ENCODE peak calls at places on chromosomes 5 and 9, in five cellular contexts. E is K562, S is A549, H is HepG2, D is GM12878. V is an unnamed sample.

GRCh38 chr5:146564036-146564762 is 48.2 kb upstream of the GPR151 start:
- DNase-seq in E (no peak), S (no peak), H (no peak), D (no peak), V (no peak)

GRCh38 chr5:69364414-69364813 is 4.9 kb downstream of the AK6 start:
- DNase-seq in E (peak; percentile 36), S (peak; percentile 63), H (peak; percentile 29), D (no peak), V (no peak)

GRCh38 chr5:65535529-65535987 is 27.4 kb downstream of the CENPK start:
- DNase-seq in E (no peak), S (no peak), H (no peak), D (no peak), V (no peak)

GRCh38 chr9:20320921-20321320 is 301.4 kb downstream of the MLLT3 start:
- DNase-seq in E (no peak), S (no peak), H (no peak), D (no peak), V (no peak)

GRCh38 chr9:37036237-37037136 is 2.4 kb upstream of the PAX5 start:
- DNase-seq in E (no peak), S (no peak), H (no peak), D (no peak), V (no peak)

GRCh38 chr5:155008669-155009068 is 4.9 kb upstream of the KIF4B start:
- DNase-seq in E (no peak), S (no peak), H (peak; percentile 80), D (no peak), V (no peak)

GRCh38 chr9:21357479-21358290 is 7.0 kb upstream of the IFNA6 start:
- DNase-seq in E (no peak), S (no peak), H (no peak), D (peak; percentile 76), V (no peak)

GRCh38 chr5:164708831-164709230 is 1203.4 kb downstream of the MAT2B start:
- DNase-seq in E (no peak), S (no peak), H (no peak), D (no peak), V (no peak)

GRCh38 chr9:20280330-20280729 is 342.0 kb downstream of the MLLT3 start:
- DNase-seq in E (no peak), S (no peak), H (no peak), D (no peak), V (no peak)

GRCh38 chr5:167294861-167295685 is 996.4 kb upstream of the WWC1 start:
- DNase-seq in E (no peak), S (peak; percentile 71), H (no peak), D (no peak), V (no peak)

GRCh38 chr5:66854429-66854828 is 258.2 kb downstream of the MAST4 start:
- DNase-seq in E (no peak), S (no peak), H (no peak), D (no peak), V (no peak)

GRCh38 chr9:71681104-71681707 is 87.1 kb downstream of the CEMIP2 start:
- DNase-seq in E (no peak), S (no peak), H (no peak), D (no peak), V (no peak)

GRCh38 chr9:61667559-61668121 is 477.8 kb downstream of the SPATA31A7 start:
- DNase-seq in E (no peak), S (no peak), H (no peak), D (no peak), V (no peak)

GRCh38 chr9:136376457-136376856 is 3.0 kb upstream of the CARD9 start:
- DNase-seq in E (no peak), S (no peak), H (no peak), D (no peak), V (no peak)

GRCh38 chr5:81789033-81789432 is 38.1 kb upstream of the SSBP2 start:
- DNase-seq in E (peak; percentile 22), S (no peak), H (no peak), D (no peak), V (no peak)

GRCh38 chr5:178612299-178612698 is 14.6 kb downstream of the CLK4 start:
- DNase-seq in E (no peak), S (no peak), H (no peak), D (no peak), V (no peak)

GRCh38 chr5:893711-894110 is 1.0 kb downstream of the TRIP13 start:
- DNase-seq in E (no peak), S (no peak), H (no peak), D (no peak), V (no peak)

DNA sequence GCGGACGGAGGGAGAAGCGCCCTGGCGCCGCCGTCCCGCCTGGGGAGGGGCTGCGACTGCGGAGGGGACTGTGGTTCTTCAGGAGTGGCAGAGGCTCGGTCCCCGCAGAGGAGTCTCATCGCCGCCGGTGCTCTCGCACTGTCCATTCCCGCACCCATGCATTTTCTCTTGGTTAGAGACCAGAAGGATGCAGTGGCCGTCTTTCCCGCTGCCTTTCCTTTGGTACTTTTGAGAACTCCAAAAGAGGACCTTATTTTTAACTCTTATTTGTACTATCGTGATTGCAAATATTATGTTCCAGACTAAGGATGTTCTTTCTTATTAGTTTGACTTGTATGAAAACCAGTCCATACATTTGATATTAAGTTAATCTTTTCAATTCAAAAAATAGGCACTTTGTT is 611 bp downstream of the ZFYVE16 start:
- DNase-seq in E (peak; percentile 80), S (peak; percentile 67), H (peak; percentile 68), D (no peak), V (peak; percentile 21)
- TF ChIP-seq HDAC2 in E (no peak), S (no peak), H (no peak), D (no peak), V (no peak)

GRCh38 chr9:87323933-87324332 is 173.7 kb upstream of the DAPK1 start:
- DNase-seq in E (no peak), S (no peak), H (no peak), D (no peak), V (no peak)

GRCh38 chr9:87320485-87320884 is 177.2 kb upstream of the DAPK1 start:
- DNase-seq in E (no peak), S (no peak), H (no peak), D (no peak), V (no peak)

GRCh38 chr9:87322840-87323635 is 174.6 kb upstream of the DAPK1 start:
- DNase-seq in E (no peak), S (no peak), H (no peak), D (no peak), V (no peak)

GRCh38 chr9:87327567-87328125 is 170.0 kb upstream of the DAPK1 start:
- DNase-seq in E (no peak), S (no peak), H (no peak), D (no peak), V (no peak)

DNA sequence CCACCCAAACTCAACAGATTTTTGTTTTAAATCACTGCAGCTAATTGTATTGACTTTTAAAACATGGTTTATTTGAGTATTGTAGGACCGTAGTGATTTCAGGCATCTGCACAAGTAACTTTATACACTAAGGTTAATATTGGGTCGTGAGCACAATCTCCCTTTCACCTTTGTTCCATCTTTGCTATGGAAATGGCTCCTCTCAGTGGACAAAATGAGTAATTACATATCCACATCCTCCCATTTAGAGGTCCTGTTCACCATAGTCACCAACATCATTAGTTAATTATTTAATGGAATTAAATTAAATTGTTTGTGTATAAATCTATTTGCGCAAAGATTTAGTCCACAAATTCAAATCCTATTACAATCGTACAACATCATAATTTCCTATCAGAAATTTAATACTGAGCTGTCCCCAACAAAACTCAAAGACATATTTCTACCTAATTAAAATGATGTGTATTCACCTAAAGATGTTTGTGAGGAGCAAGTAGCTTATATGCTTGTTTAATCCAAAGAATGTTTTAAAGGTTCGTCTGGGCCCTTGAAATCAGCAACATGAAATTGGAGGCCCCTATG is 173.0 kb upstream of the DAPK1 start:
- DNase-seq in E (peak; percentile 44), S (peak; percentile 31), H (peak; percentile 50), D (peak; percentile 5), V (no peak)
- TF ChIP-seq HDAC2 in E (no peak), S (no peak), H (no peak), D (no peak), V (no peak)

GRCh38 chr5:30194595-30194994 is 998.9 kb upstream of the CDH6 start:
- DNase-seq in E (no peak), S (no peak), H (no peak), D (no peak), V (no peak)

DNA sequence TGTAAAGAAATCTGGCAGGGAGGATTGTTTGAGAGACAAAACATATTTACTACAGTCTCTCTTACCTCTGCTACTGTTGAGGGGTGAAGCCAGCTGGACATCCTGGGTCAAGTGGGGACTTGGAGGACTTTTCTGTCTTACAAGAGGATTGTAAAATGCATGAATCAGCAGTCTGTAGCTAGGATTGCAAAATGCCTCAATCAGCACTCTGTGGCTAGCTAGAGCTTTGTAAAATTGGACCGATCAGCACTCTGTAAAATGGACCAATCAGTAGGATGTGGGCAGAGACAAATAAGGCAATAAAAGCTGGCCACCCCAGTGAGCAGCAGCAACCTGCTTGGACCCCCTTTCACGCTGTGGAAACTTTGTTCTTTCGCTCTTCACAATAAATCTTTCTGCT is 995.8 kb upstream of the CDH6 start:
- DNase-seq in E (no peak), S (no peak), H (no peak), D (no peak), V (no peak)
- TF ChIP-seq HDAC2 in E (no peak), S (no peak), H (no peak), D (no peak), V (no peak)

GRCh38 chr5:169581580-169582227 is 1.9 kb upstream of the SPDL1 start:
- DNase-seq in E (peak; percentile 29), S (peak; percentile 43), H (peak; percentile 46), D (no peak), V (no peak)
- TF ChIP-seq HDAC2 in E (no peak), S (no peak), H (no peak), D (no peak), V (no peak)

DNA sequence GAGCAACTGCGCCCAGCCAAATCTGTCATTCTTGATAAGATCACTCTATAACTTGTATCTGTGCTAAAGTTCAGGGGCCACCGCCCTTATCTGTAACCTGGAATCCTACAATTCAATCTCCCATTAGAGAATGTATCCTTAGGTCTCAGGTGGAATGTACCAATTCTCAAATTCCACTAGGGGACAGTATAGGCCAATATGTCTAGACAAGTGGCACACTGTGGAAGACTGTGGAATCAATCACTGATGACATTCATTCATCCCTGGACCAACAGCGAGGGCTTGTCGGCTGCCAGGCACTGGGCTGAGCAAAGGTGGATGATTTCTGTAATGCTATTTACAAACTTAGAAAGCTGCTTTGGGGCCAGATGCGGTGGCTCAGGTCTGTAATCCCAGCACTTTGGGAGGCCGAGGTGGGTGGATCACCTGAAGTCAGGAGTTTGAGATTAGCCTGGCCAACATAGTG is 28.7 kb upstream of the MEGF9 start:
- DNase-seq in E (peak; percentile 74), S (peak; percentile 71), H (peak; percentile 70), D (no peak), V (no peak)
- TF ChIP-seq HDAC2 in E (no peak), S (no peak), H (no peak), D (no peak), V (no peak)

DNA sequence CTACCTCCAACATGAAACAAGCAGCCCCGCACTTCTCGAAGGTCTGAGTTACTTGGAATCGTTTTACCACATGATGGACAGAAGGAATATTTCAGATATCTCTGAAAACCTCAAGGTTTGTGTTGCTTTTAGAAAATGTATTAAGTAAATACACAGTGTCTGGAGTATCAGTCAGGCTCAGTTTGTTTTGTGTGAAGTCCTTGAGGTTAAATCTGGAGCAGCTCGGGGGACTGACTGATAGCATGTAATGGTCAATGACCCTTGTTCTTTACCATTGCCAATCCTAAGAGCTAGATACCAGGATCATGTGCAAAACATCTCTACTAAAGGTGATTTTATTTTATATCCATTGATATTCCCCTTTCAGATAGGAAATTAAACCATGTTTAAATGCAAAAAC is 26.9 kb upstream of the LNPEP start:
- DNase-seq in E (no peak), S (no peak), H (no peak), D (no peak), V (no peak)
- TF ChIP-seq HDAC2 in E (no peak), S (no peak), H (no peak), D (no peak), V (no peak)

GRCh38 chr5:14767942-14768837 is 103.4 kb downstream of the ANKH start:
- DNase-seq in E (no peak), S (no peak), H (peak; percentile 15), D (no peak), V (no peak)
- TF ChIP-seq HDAC2 in E (no peak), S (no peak), H (no peak), D (no peak), V (no peak)

V was measured in H1.